ENCODE peak calls at places on chromosomes 4 and X, in six cellular contexts. Y is activated T-helper 1 cell treated with anti-CD3 and anti-CD28 coated beads, Interleukin-12 subunit alpha, Interleukin-12 subunit beta, Interleukin-2, Interleukin-4 antibody, amounts not matched to agents 30 ng/mL and 10 ng/mL and 1 ng/mL, durations not matched to agents 14 hours and 24 hours and 36 hours; S is upper lobe of left lung; R is natural killer cell treated with Interleukin-12 subunit alpha and Interleukin-12 subunit beta and Interleukin-15 and Interleukin-18, amount 100 ng/mL, for 72 hours; W is GM23248; Q is GM12892. K is an unnamed sample.

GRCh38 chr4:109658871-109659410 is 44.3 kb downstream of the CASP6 start:
- DNase-seq in R (no peak), Y (no peak), S (no peak), W (no peak), Q (no peak), K (no peak)

GRCh38 chrX:129077384-129077783 is 445.9 kb downstream of the SMARCA1 start:
- DNase-seq in R (no peak), Q (no peak), S (no peak), Y (no peak), W (no peak), K (no peak)

GRCh38 chrX:131987252-131987651 is 35.9 kb upstream of the STK26 start:
- DNase-seq in Q (peak; percentile 5), W (no peak), S (no peak), R (no peak), Y (peak; percentile 2), K (peak; percentile 22)

GRCh38 chrX:70117738-70118137 is 15.5 kb upstream of the IGBP1 start:
- DNase-seq in R (no peak), S (no peak), Y (no peak), Q (no peak), W (no peak), K (no peak)

GRCh38 chrX:65635371-65635770 is 32.1 kb upstream of the MSN start:
- DNase-seq in S (no peak), R (no peak), Q (no peak), Y (no peak), W (peak; percentile 49), K (no peak)

GRCh38 chr4:40264995-40265909 is 68.4 kb downstream of the RHOH start:
- DNase-seq in W (no peak), Q (no peak), S (no peak), Y (no peak), R (peak; percentile 85), K (no peak)

GRCh38 chrX:65932173-65933084 is 107.5 kb downstream of the VSIG4 start:
- DNase-seq in S (no peak), Q (no peak), Y (no peak), R (no peak), W (no peak), K (no peak)

GRCh38 chr4:91830681-91831395 is 472.9 kb upstream of the GRID2 start:
- DNase-seq in Y (no peak), S (no peak), W (no peak), Q (no peak), R (no peak), K (no peak)

GRCh38 chr4:153142700-153143438 is 61.4 kb upstream of the TRIM2 start:
- DNase-seq in Q (no peak), S (peak; percentile 78), Y (no peak), R (no peak), W (peak; percentile 88), K (no peak)

GRCh38 chr4:173527103-173527876 is 2.7 kb downstream of the HAND2 start:
- DNase-seq in R (no peak), W (peak; percentile 75), Y (no peak), S (no peak), Q (no peak), K (no peak)

GRCh38 chr4:78613522-78614311 is 62.1 kb downstream of the ANXA3 start:
- DNase-seq in Q (no peak), S (no peak), R (no peak), Y (no peak), W (no peak), K (no peak)

GRCh38 chr4:4603592-4603991 is 61.7 kb upstream of the STX18 start:
- DNase-seq in S (no peak), W (no peak), R (no peak), Q (no peak), Y (no peak), K (no peak)